ENCODE peak calls at places on chromosome 13, in seven cellular contexts. R is GM12892, I is H1, K is GM12878, U is SK-N-SH, B is HepG2, O is K562. N is an unnamed sample.

GRCh38 chr13:74529968-74530367 is 395.8 kb upstream of the KLF12 start:
- DNase-seq in R (no peak), I (no peak), K (no peak), U (no peak), B (no peak), O (no peak), N (no peak)

GRCh38 chr13:103671547-103671946 is 605.3 kb upstream of the SLC10A2 start:
- DNase-seq in R (no peak), I (no peak), K (no peak), U (no peak), B (no peak), O (no peak), N (no peak)

GRCh38 chr13:113667771-113668490 is 912 bp downstream of the GRK1 start:
- DNase-seq in R (no peak), I (no peak), K (no peak), U (no peak), B (no peak), O (no peak), N (no peak)

GRCh38 chr13:34867590-34867989 is 74.5 kb upstream of the NBEA start:
- DNase-seq in R (no peak), I (no peak), K (peak; percentile 3), U (no peak), B (no peak), O (no peak), N (no peak)

GRCh38 chr13:27483421-27483820 is 33.1 kb upstream of the MTIF3 start:
- DNase-seq in R (no peak), I (no peak), K (no peak), U (no peak), B (no peak), O (no peak), N (no peak)

GRCh38 chr13:70043685-70044084 is 63.9 kb upstream of the ATXN8OS start:
- DNase-seq in R (no peak), I (no peak), K (peak; percentile 4), U (no peak), B (no peak), O (no peak), N (no peak)

GRCh38 chr13:99495478-99496321 is 5.6 kb upstream of the TM9SF2 start:
- DNase-seq in R (no peak), I (no peak), K (no peak), U (no peak), B (peak; percentile 6), O (no peak), N (no peak)

GRCh38 chr13:73480784-73481183 is 422.0 kb downstream of the KLF5 start:
- DNase-seq in R (no peak), I (no peak), K (no peak), U (no peak), B (no peak), O (no peak), N (no peak)

GRCh38 chr13:34030782-34031181 is 212.8 kb downstream of the RFC3 start:
- DNase-seq in R (no peak), I (no peak), K (no peak), U (no peak), B (no peak), O (no peak), N (no peak)

GRCh38 chr13:97125051-97125809 is 96.9 kb upstream of the MBNL2 start:
- DNase-seq in R (no peak), I (no peak), K (peak; percentile 63), U (peak; percentile 50), B (peak; percentile 17), O (peak; percentile 20), N (no peak)

GRCh38 chr13:20495087-20496023 is 30.3 kb downstream of the CRYL1 start:
- DNase-seq in R (no peak), I (no peak), K (peak; percentile 40), U (peak; percentile 74), B (peak; percentile 66), O (peak; percentile 57), N (peak; percentile 35)

GRCh38 chr13:25473864-25474263 is 102.1 kb downstream of the ATP8A2 start:
- DNase-seq in R (no peak), I (no peak), K (no peak), U (no peak), B (no peak), O (no peak), N (no peak)

GRCh38 chr13:112248406-112248760 is 127.8 kb upstream of the SPACA7 start:
- DNase-seq in R (no peak), I (no peak), K (no peak), U (no peak), B (no peak), O (no peak), N (no peak)

GRCh38 chr13:27110056-27110746 is 61.4 kb downstream of the USP12 start:
- DNase-seq in R (no peak), I (no peak), K (no peak), U (no peak), B (no peak), O (no peak), N (no peak)

GRCh38 chr13:65011403-65011802 is 2218.7 kb downstream of the PCDH9 start:
- DNase-seq in R (no peak), I (no peak), K (no peak), U (no peak), B (no peak), O (no peak), N (no peak)

GRCh38 chr13:96677029-96677428 is 317.2 kb downstream of the OXGR1 start:
- DNase-seq in R (no peak), I (no peak), K (no peak), U (no peak), B (no peak), O (no peak), N (no peak)

GRCh38 chr13:77529501-77529840 is 6.0 kb upstream of the SCEL start:
- DNase-seq in R (no peak), I (no peak), K (no peak), U (no peak), B (no peak), O (no peak), N (no peak)

GRCh38 chr13:113982296-113982661 is 8.4 kb upstream of the C13orf46 start:
- DNase-seq in R (no peak), I (no peak), K (no peak), U (no peak), B (no peak), O (no peak), N (no peak)

GRCh38 chr13:62920181-62920580 is 1504.5 kb upstream of the PCDH20 start:
- DNase-seq in R (no peak), I (no peak), K (no peak), U (no peak), B (no peak), O (no peak), N (no peak)

GRCh38 chr13:59458908-59459579 is 704.7 kb downstream of the DIAPH3 start:
- DNase-seq in R (no peak), I (no peak), K (no peak), U (no peak), B (no peak), O (no peak), N (no peak)

GRCh38 chr13:20090349-20090748 is 70.5 kb downstream of the GJA3 start:
- DNase-seq in R (no peak), I (no peak), K (no peak), U (no peak), B (no peak), O (no peak), N (no peak)

GRCh38 chr13:113820813-113821651 is 42.8 kb downstream of the GAS6 start:
- DNase-seq in R (no peak), I (no peak), K (no peak), U (peak; percentile 91), B (no peak), O (peak; percentile 45), N (no peak)

GRCh38 chr13:48266150-48266549 is 33.1 kb downstream of the ITM2B start:
- DNase-seq in R (no peak), I (no peak), K (no peak), U (no peak), B (no peak), O (no peak), N (no peak)

GRCh38 chr13:111322916-111323331 is 2.5 kb downstream of the TEX29 start:
- DNase-seq in R (no peak), I (no peak), K (no peak), U (no peak), B (no peak), O (no peak), N (no peak)

GRCh38 chr13:113397606-113398425 is 33.9 kb upstream of the GRTP1 start:
- DNase-seq in R (no peak), I (no peak), K (no peak), U (peak; percentile 1), B (no peak), O (no peak), N (no peak)

GRCh38 chr13:97341135-97341534 is 92.8 kb upstream of the RAP2A start:
- DNase-seq in R (no peak), I (no peak), K (no peak), U (no peak), B (no peak), O (no peak), N (no peak)

GRCh38 chr13:98445340-98446233 is 131.3 kb downstream of the STK24 start:
- DNase-seq in R (peak; percentile 86), I (peak; percentile 64), K (peak; percentile 17), U (peak; percentile 92), B (peak; percentile 42), O (peak; percentile 71), N (peak; percentile 91)

GRCh38 chr13:80069374-80069773 is 271.6 kb downstream of the SPRY2 start:
- DNase-seq in R (no peak), I (no peak), K (no peak), U (no peak), B (no peak), O (no peak), N (no peak)

GRCh38 chr13:110820311-110820710 is 94.6 kb downstream of the ANKRD10 start:
- DNase-seq in R (no peak), I (no peak), K (no peak), U (no peak), B (no peak), O (no peak), N (no peak)

DNA sequence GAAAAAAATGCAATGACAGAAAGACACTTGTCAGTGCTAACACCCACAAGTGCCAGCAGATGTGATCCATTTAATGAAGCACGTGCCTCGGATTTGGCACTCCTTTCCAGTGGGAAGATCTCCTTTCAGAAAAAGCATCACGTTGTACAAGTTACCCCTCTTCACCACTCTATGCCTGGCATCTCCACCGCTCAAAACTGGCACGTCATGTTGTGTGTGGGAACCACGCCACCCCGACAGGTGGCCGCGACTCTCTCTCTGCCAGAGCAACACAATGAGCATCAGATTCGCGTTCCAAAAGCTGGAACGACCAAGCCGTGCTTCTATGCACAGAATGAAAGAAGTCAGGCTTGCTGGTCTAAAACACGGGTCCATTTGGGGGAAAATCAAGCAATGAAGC is 24.3 kb downstream of the TMTC4 start:
- DNase-seq in R (no peak), I (no peak), K (no peak), U (no peak), B (no peak), O (no peak), N (no peak)
- TF ChIP-seq TAF1 in R (no peak), I (no peak), K (no peak), U (no peak), B (no peak), O (no peak), N (no peak)

GRCh38 chr13:47066261-47066660 is 169.4 kb upstream of the HTR2A start:
- DNase-seq in R (no peak), I (no peak), K (no peak), U (no peak), B (no peak), O (no peak), N (no peak)
- TF ChIP-seq TAF1 in R (no peak), I (no peak), K (no peak), U (no peak), B (no peak), O (no peak), N (no peak)

GRCh38 chr13:30616927-30617314 is 799 bp upstream of the USPL1 start:
- DNase-seq in R (peak; percentile 21), I (peak; percentile 17), K (peak; percentile 61), U (peak; percentile 64), B (peak; percentile 90), O (peak; percentile 82), N (no peak)
- TF ChIP-seq TAF1 in R (no peak), I (peak; percentile 73), K (peak; percentile 56), U (peak; percentile 69), B (no peak), O (no peak), N (peak; percentile 0)

GRCh38 chr13:51006067-51006800 is 96.6 kb downstream of the RNASEH2B start:
- DNase-seq in R (no peak), I (no peak), K (no peak), U (no peak), B (peak; percentile 23), O (no peak), N (no peak)
- TF ChIP-seq TAF1 in R (no peak), I (no peak), K (no peak), U (no peak), B (no peak), O (no peak), N (no peak)